ENCODE peak calls at places on chromosome 7, in ten cellular contexts. Y, I, D, P, F, T, R, W, X and E are unnamed samples.

GRCh38 chr7:149883452-149883861 is 9.7 kb downstream of the ATP6V0E2 start:
- DNase-seq in Y (peak), I (peak), D (peak), P (peak), F (peak), T (peak), R (peak), W (peak), X (peak), E (peak)

GRCh38 chr7:47497367-47498096 is 84.4 kb downstream of the TNS3 start:
- DNase-seq in Y (no peak), I (no peak), D (no peak), P (no peak), F (no peak), T (no peak), R (no peak), W (no peak), X (no peak), E (no peak)

GRCh38 chr7:148437043-148437442 is 153.5 kb upstream of the C7orf33 start:
- DNase-seq in Y (no peak), I (no peak), D (no peak), P (no peak), F (no peak), T (no peak), R (no peak), W (no peak), X (no peak), E (no peak)

GRCh38 chr7:43307522-43307921 is 195.1 kb downstream of the HECW1 start:
- DNase-seq in Y (no peak), I (no peak), D (no peak), P (no peak), F (no peak), T (no peak), R (no peak), W (no peak), X (no peak), E (no peak)

GRCh38 chr7:69773535-69774225 is 175.4 kb downstream of the AUTS2 start:
- DNase-seq in Y (no peak), I (no peak), D (no peak), P (peak), F (no peak), T (no peak), R (no peak), W (no peak), X (no peak), E (no peak)

GRCh38 chr7:3201306-3201705 is 99.7 kb upstream of the SDK1 start:
- DNase-seq in Y (no peak), I (no peak), D (peak), P (peak), F (no peak), T (no peak), R (no peak), W (no peak), X (no peak), E (no peak)

GRCh38 chr7:148264933-148265557 is 325.5 kb upstream of the C7orf33 start:
- DNase-seq in Y (no peak), I (peak), D (peak), P (peak), F (no peak), T (peak), R (no peak), W (peak), X (no peak), E (no peak)

GRCh38 chr7:121043314-121044234 is 55.1 kb downstream of the CPED1 start:
- DNase-seq in Y (no peak), I (no peak), D (no peak), P (no peak), F (no peak), T (no peak), R (no peak), W (no peak), X (no peak), E (no peak)

GRCh38 chr7:98613601-98614425 is 3.3 kb upstream of the NPTX2 start:
- DNase-seq in Y (peak), I (peak), D (peak), P (peak), F (no peak), T (peak), R (no peak), W (peak), X (no peak), E (no peak)

GRCh38 chr7:134461921-134462320 is 3.0 kb upstream of the AKR1B1 start:
- DNase-seq in Y (no peak), I (no peak), D (no peak), P (no peak), F (no peak), T (no peak), R (no peak), W (no peak), X (no peak), E (no peak)
- TF ChIP-seq CTCF in Y (no peak), I (no peak), D (no peak), P (no peak), F (no peak), T (no peak), R (no peak), W (no peak), X (no peak), E (no peak)

DNA sequence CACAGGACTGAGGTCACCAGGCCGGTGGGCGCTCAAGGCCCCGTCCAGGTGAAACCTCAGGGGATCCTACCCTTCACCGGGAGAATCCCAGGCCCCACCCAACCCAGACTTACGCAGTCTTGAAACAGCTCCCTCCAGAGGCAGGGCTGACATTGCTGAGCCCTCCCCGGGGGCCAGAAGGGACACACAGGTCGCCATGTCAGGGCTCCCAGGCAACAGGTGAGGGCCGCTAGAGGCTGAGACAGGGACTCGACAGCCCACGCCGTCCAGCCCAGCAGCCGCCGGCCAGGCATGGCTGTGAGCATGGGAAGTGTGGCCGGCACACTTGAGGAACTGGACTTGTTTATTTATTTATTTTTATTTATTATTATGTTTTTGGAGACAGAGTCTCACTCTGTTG is 10.3 kb downstream of the MICALL2 start:
- DNase-seq in Y (no peak), I (no peak), D (no peak), P (no peak), F (no peak), T (no peak), R (no peak), W (no peak), X (no peak), E (no peak)
- TF ChIP-seq CTCF in Y (no peak), I (no peak), D (no peak), P (no peak), F (no peak), T (no peak), R (no peak), W (no peak), X (no peak), E (no peak)

GRCh38 chr7:127715901-127716300 is 63.9 kb downstream of the SND1 start:
- DNase-seq in Y (no peak), I (no peak), D (no peak), P (peak), F (no peak), T (no peak), R (no peak), W (no peak), X (no peak), E (no peak)

GRCh38 chr7:127713006-127713405 is 61.0 kb downstream of the SND1 start:
- DNase-seq in Y (no peak), I (no peak), D (no peak), P (no peak), F (no peak), T (no peak), R (no peak), W (no peak), X (no peak), E (no peak)

GRCh38 chr7:127713758-127714157 is 61.8 kb downstream of the SND1 start:
- DNase-seq in Y (no peak), I (no peak), D (no peak), P (no peak), F (no peak), T (no peak), R (no peak), W (no peak), X (no peak), E (no peak)

GRCh38 chr7:127717502-127718125 is 65.6 kb downstream of the SND1 start:
- DNase-seq in Y (no peak), I (no peak), D (peak), P (no peak), F (no peak), T (peak), R (no peak), W (no peak), X (no peak), E (no peak)

DNA sequence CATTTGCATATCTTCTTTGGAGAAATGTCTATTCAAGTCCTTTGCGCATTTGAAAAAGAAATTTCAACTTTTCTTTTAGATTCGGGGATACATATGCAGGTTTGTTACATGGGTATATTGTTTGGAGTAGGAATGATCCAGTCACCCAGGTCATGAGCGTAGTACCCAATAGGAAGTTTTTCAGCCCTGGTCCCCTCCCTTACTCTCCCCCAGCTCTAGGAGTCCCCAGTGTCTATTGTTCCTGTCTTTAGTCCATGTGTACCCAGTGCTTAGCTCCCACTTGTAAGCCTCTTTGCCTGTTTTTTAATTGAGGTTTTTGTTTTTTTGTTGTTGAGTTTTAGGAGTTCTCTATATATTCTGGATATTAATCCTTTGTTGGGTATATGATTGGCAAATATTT is 63.3 kb downstream of the SND1 start:
- DNase-seq in Y (no peak), I (no peak), D (no peak), P (no peak), F (no peak), T (no peak), R (no peak), W (no peak), X (no peak), E (no peak)
- TF ChIP-seq CTCF in Y (no peak), I (no peak), D (no peak), P (no peak), F (no peak), T (no peak), R (no peak), W (no peak), X (no peak), E (no peak)

DNA sequence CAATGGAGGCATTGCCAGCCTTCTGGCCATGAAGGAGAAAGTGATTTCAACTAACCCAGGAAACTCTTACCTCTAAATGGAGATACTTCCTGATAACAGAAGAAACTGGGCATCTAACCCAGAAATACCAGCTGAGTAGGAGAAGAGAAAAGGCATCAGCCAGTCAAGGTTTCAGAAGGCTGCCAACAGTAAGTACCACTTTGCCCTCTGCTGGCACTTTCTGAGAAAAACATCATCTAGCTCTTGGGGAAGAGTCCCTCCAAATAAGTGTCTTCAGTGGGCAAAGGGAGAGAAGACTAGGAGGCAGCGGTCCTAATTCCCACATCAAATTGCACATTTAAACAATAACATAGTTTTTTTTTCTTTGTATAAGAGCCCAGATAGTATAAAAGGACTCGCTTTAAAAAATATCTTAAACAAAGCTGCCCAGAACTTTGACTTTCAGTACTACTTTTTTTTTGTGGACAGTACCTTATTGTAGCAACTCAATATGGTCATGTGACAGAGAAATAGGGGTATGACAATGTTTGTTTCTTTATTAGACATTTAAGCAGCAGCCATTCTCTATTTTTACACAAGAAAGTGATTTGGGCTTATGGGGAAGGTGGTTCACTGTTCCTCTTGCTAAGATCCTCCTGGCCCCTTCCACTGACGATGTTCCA is 157.3 kb downstream of the CTTNBP2 start:
- DNase-seq in Y (peak), I (peak), D (peak), P (peak), F (no peak), T (peak), R (peak), W (peak), X (no peak), E (no peak)
- TF ChIP-seq CTCF in Y (peak), I (peak), D (peak), P (peak), F (peak), T (peak), R (no peak), W (peak), X (no peak), E (peak)